ENCODE peak calls at places on chromosomes 11 and 22, in eight cellular contexts. One of them, this sample, is unnamed.

GRCh38 chr22:28831140-28832072 is 31.0 kb upstream of the XBP1 start:
- DNase-seq in stimulated activated CD4-positive, alpha-beta T cell treated with anti-CD3 and anti-CD28 coated beads, TNF-alpha, amount 100 ng/mL, for 4 hours: no peak
- DNase-seq in HTR-8/SVneo: no peak
- DNase-seq in kidney glomerular epithelial cell: no peak
- DNase-seq in neuronal stem cell: no peak
- DNase-seq in activated naive CD4-positive, alpha-beta T cell: no peak
- DNase-seq in CD4-positive, alpha-beta T cell: no peak
- DNase-seq in ovary: no peak
- DNase-seq in this sample: no peak

GRCh38 chr11:123473941-123474668 is 44.0 kb downstream of the GRAMD1B start:
- DNase-seq in stimulated activated CD4-positive, alpha-beta T cell treated with anti-CD3 and anti-CD28 coated beads, TNF-alpha, amount 100 ng/mL, for 4 hours: no peak
- DNase-seq in HTR-8/SVneo: peak
- DNase-seq in kidney glomerular epithelial cell: no peak
- DNase-seq in neuronal stem cell: no peak
- DNase-seq in activated naive CD4-positive, alpha-beta T cell: no peak
- DNase-seq in CD4-positive, alpha-beta T cell: no peak
- DNase-seq in ovary: no peak
- DNase-seq in this sample: no peak

GRCh38 chr11:61392991-61393595 is 706 bp downstream of the TMEM216 start:
- DNase-seq in stimulated activated CD4-positive, alpha-beta T cell treated with anti-CD3 and anti-CD28 coated beads, TNF-alpha, amount 100 ng/mL, for 4 hours: no peak
- DNase-seq in HTR-8/SVneo: peak
- DNase-seq in kidney glomerular epithelial cell: peak
- DNase-seq in neuronal stem cell: peak
- DNase-seq in activated naive CD4-positive, alpha-beta T cell: peak
- DNase-seq in CD4-positive, alpha-beta T cell: peak
- DNase-seq in ovary: no peak
- DNase-seq in this sample: no peak

GRCh38 chr11:82775736-82776346 is 42.2 kb upstream of the FAM181B start:
- DNase-seq in stimulated activated CD4-positive, alpha-beta T cell treated with anti-CD3 and anti-CD28 coated beads, TNF-alpha, amount 100 ng/mL, for 4 hours: no peak
- DNase-seq in HTR-8/SVneo: peak
- DNase-seq in kidney glomerular epithelial cell: no peak
- DNase-seq in neuronal stem cell: no peak
- DNase-seq in activated naive CD4-positive, alpha-beta T cell: no peak
- DNase-seq in CD4-positive, alpha-beta T cell: no peak
- DNase-seq in ovary: no peak
- DNase-seq in this sample: no peak

GRCh38 chr11:38460429-38460828 is 1862.4 kb upstream of the RAG2 start:
- DNase-seq in stimulated activated CD4-positive, alpha-beta T cell treated with anti-CD3 and anti-CD28 coated beads, TNF-alpha, amount 100 ng/mL, for 4 hours: no peak
- DNase-seq in HTR-8/SVneo: no peak
- DNase-seq in kidney glomerular epithelial cell: peak
- DNase-seq in neuronal stem cell: no peak
- DNase-seq in activated naive CD4-positive, alpha-beta T cell: no peak
- DNase-seq in CD4-positive, alpha-beta T cell: no peak
- DNase-seq in ovary: no peak
- DNase-seq in this sample: no peak

GRCh38 chr11:86068138-86068861 is 584 bp downstream of the PICALM start:
- DNase-seq in stimulated activated CD4-positive, alpha-beta T cell treated with anti-CD3 and anti-CD28 coated beads, TNF-alpha, amount 100 ng/mL, for 4 hours: peak
- DNase-seq in HTR-8/SVneo: no peak
- DNase-seq in kidney glomerular epithelial cell: peak
- DNase-seq in neuronal stem cell: peak
- DNase-seq in activated naive CD4-positive, alpha-beta T cell: peak
- DNase-seq in CD4-positive, alpha-beta T cell: peak
- DNase-seq in ovary: no peak
- DNase-seq in this sample: peak

GRCh38 chr11:5117588-5117987 is 20.6 kb downstream of the OR52A5 start:
- DNase-seq in stimulated activated CD4-positive, alpha-beta T cell treated with anti-CD3 and anti-CD28 coated beads, TNF-alpha, amount 100 ng/mL, for 4 hours: no peak
- DNase-seq in HTR-8/SVneo: no peak
- DNase-seq in kidney glomerular epithelial cell: no peak
- DNase-seq in neuronal stem cell: no peak
- DNase-seq in activated naive CD4-positive, alpha-beta T cell: no peak
- DNase-seq in CD4-positive, alpha-beta T cell: no peak
- DNase-seq in ovary: no peak
- DNase-seq in this sample: no peak

GRCh38 chr11:130413383-130414106 is 14.9 kb downstream of the ADAMTS8 start:
- DNase-seq in stimulated activated CD4-positive, alpha-beta T cell treated with anti-CD3 and anti-CD28 coated beads, TNF-alpha, amount 100 ng/mL, for 4 hours: no peak
- DNase-seq in HTR-8/SVneo: peak
- DNase-seq in kidney glomerular epithelial cell: peak
- DNase-seq in neuronal stem cell: no peak
- DNase-seq in activated naive CD4-positive, alpha-beta T cell: no peak
- DNase-seq in CD4-positive, alpha-beta T cell: no peak
- DNase-seq in ovary: no peak
- DNase-seq in this sample: no peak

GRCh38 chr22:22942511-22943329 is 55.1 kb downstream of the IGLL5 start:
- DNase-seq in stimulated activated CD4-positive, alpha-beta T cell treated with anti-CD3 and anti-CD28 coated beads, TNF-alpha, amount 100 ng/mL, for 4 hours: peak
- DNase-seq in HTR-8/SVneo: peak
- DNase-seq in kidney glomerular epithelial cell: peak
- DNase-seq in neuronal stem cell: peak
- DNase-seq in activated naive CD4-positive, alpha-beta T cell: peak
- DNase-seq in CD4-positive, alpha-beta T cell: peak
- DNase-seq in ovary: peak
- DNase-seq in this sample: peak

GRCh38 chr11:62786318-62787004 is 741 bp upstream of the TMEM179B start:
- DNase-seq in stimulated activated CD4-positive, alpha-beta T cell treated with anti-CD3 and anti-CD28 coated beads, TNF-alpha, amount 100 ng/mL, for 4 hours: peak
- DNase-seq in HTR-8/SVneo: peak
- DNase-seq in kidney glomerular epithelial cell: peak
- DNase-seq in neuronal stem cell: peak
- DNase-seq in activated naive CD4-positive, alpha-beta T cell: peak
- DNase-seq in CD4-positive, alpha-beta T cell: peak
- DNase-seq in ovary: peak
- DNase-seq in this sample: peak

This sample was measured in left colon.